ENCODE peak calls at places on chromosomes 12 and 14, in ten cellular contexts. G is PC-9, X is heart left ventricle, U is OCI-LY7, E is stomach, Z is fibroblast of lung, K is psoas muscle, R is lower lobe of right lung, Q is upper lobe of left lung, M is mucosa of descending colon. N is an unnamed sample. For H3K36me3, the result is how much of the 10 kb centered on the place peaks cover.

GRCh38 chr14:69183735-69184134 is 7.6 kb upstream of the EXD2 start:
- DNase-seq in G (no peak), X (no peak), U (no peak), E (no peak), Z (peak), K (no peak), R (peak), Q (peak), M (no peak), N (no peak)

GRCh38 chr14:32102152-32102787 is 25.2 kb downstream of the ARHGAP5 start:
- DNase-seq in G (no peak), X (no peak), U (no peak), E (no peak), Z (no peak), K (no peak), R (no peak), Q (no peak), M (no peak), N (peak)

GRCh38 chr12:124298685-124299410 is 4.0 kb downstream of the RFLNA start:
- DNase-seq in G (no peak), X (no peak), U (no peak), E (no peak), Z (no peak), K (no peak), R (no peak), Q (no peak), M (no peak), N (no peak)

GRCh38 chr14:90444077-90444696 is 47.4 kb downstream of the CALM1 start:
- DNase-seq in G (peak), X (no peak), U (no peak), E (no peak), Z (no peak), K (peak), R (peak), Q (peak), M (no peak), N (no peak)

GRCh38 chr14:101333335-101334280 is 227.7 kb upstream of the DIO3 start:
- DNase-seq in G (peak), X (no peak), U (no peak), E (no peak), Z (no peak), K (no peak), R (no peak), Q (no peak), M (no peak), N (no peak)

GRCh38 chr12:21607701-21608100 is 3.1 kb upstream of the GYS2 start:
- DNase-seq in G (no peak), X (no peak), U (peak), E (no peak), Z (peak), K (no peak), R (no peak), Q (no peak), M (no peak), N (peak)

GRCh38 chr14:106831322-106831720 is 1304.9 kb downstream of the TMEM121 start:
- DNase-seq in G (no peak), X (no peak), U (peak), E (no peak), Z (no peak), K (no peak), R (peak), Q (peak), M (peak), N (peak)

GRCh38 chr14:59695198-59695597 is 118.6 kb upstream of the CCDC175 start:
- DNase-seq in G (no peak), X (no peak), U (no peak), E (no peak), Z (no peak), K (no peak), R (no peak), Q (no peak), M (no peak), N (no peak)

GRCh38 chr12:30694971-30695326 is 720 bp downstream of the IPO8 start:
- DNase-seq in G (peak), X (peak), U (peak), E (peak), Z (peak), K (peak), R (peak), Q (peak), M (peak), N (peak)

GRCh38 chr12:71220295-71220694 is 62.5 kb upstream of the TSPAN8 start:
- DNase-seq in G (no peak), X (no peak), U (no peak), E (no peak), Z (no peak), K (no peak), R (no peak), Q (no peak), M (no peak), N (no peak)

GRCh38 chr12:42762395-42762925 is 172.9 kb upstream of the PRICKLE1 start:
- DNase-seq in G (no peak), X (no peak), U (no peak), E (no peak), Z (no peak), K (no peak), R (no peak), Q (no peak), M (no peak), N (no peak)

GRCh38 chr12:59736786-59737185 is 141.0 kb downstream of the SLC16A7 start:
- DNase-seq in G (peak), X (no peak), U (no peak), E (no peak), Z (peak), K (no peak), R (no peak), Q (no peak), M (no peak), N (no peak)

GRCh38 chr12:131007031-131007793 is 53.5 kb downstream of the ADGRD1 start:
- DNase-seq in G (no peak), X (peak), U (no peak), E (peak), Z (no peak), K (peak), R (peak), Q (no peak), M (peak), N (no peak)

GRCh38 chr14:61347771-61348443 is 26.5 kb downstream of the PRKCH start:
- DNase-seq in G (no peak), X (no peak), U (no peak), E (no peak), Z (no peak), K (no peak), R (no peak), Q (no peak), M (no peak), N (no peak)

GRCh38 chr14:56760164-56760914 is 49.9 kb downstream of the OTX2 start:
- DNase-seq in G (no peak), X (no peak), U (no peak), E (no peak), Z (no peak), K (no peak), R (no peak), Q (no peak), M (no peak), N (no peak)

GRCh38 chr12:112907415-112908157 is 824 bp downstream of the OAS1 start:
- DNase-seq in G (no peak), X (peak), U (peak), E (no peak), Z (no peak), K (no peak), R (no peak), Q (peak), M (peak), N (no peak)

GRCh38 chr12:30764251-30764650 is 9.5 kb upstream of the CAPRIN2 start:
- DNase-seq in G (no peak), X (no peak), U (no peak), E (no peak), Z (no peak), K (no peak), R (no peak), Q (no peak), M (no peak), N (no peak)

GRCh38 chr12:123967121-123967586 is 5.5 kb downstream of the CCDC92 start:
- DNase-seq in G (no peak), X (no peak), U (no peak), E (no peak), Z (no peak), K (no peak), R (no peak), Q (no peak), M (no peak), N (no peak)

GRCh38 chr12:15268927-15269552 is 47.8 kb upstream of the RERG start:
- DNase-seq in G (peak), X (peak), U (peak), E (peak), Z (peak), K (no peak), R (no peak), Q (peak), M (peak), N (peak)

GRCh38 chr12:56205445-56205844 is 16.2 kb upstream of the SMARCC2 start:
- DNase-seq in G (no peak), X (no peak), U (peak), E (no peak), Z (no peak), K (no peak), R (no peak), Q (no peak), M (no peak), N (no peak)

GRCh38 chr12:53233671-53234091 is 1.7 kb upstream of the RARG start:
- DNase-seq in G (no peak), X (no peak), U (no peak), E (no peak), Z (no peak), K (no peak), R (peak), Q (no peak), M (peak), N (no peak)

GRCh38 chr12:55797068-55797467 is 20.5 kb downstream of the SARNP start:
- DNase-seq in G (no peak), X (peak), U (peak), E (no peak), Z (peak), K (no peak), R (no peak), Q (no peak), M (peak), N (no peak)

GRCh38 chr12:65152586-65152985 is 16.8 kb upstream of the LEMD3 start:
- DNase-seq in G (no peak), X (no peak), U (no peak), E (no peak), Z (peak), K (no peak), R (no peak), Q (no peak), M (no peak), N (no peak)

GRCh38 chr12:77097846-77098245 is 32.5 kb upstream of the E2F7 start:
- DNase-seq in G (no peak), X (no peak), U (no peak), E (no peak), Z (no peak), K (no peak), R (no peak), Q (no peak), M (no peak), N (no peak)

GRCh38 chr14:104486222-104486743 is 93.3 kb upstream of the C14orf180 start:
- DNase-seq in G (no peak), X (no peak), U (no peak), E (no peak), Z (no peak), K (no peak), R (no peak), Q (no peak), M (no peak), N (no peak)

GRCh38 chr14:92472860-92473259 is 40.7 kb upstream of the RIN3 start:
- DNase-seq in G (no peak), X (no peak), U (no peak), E (no peak), Z (no peak), K (no peak), R (no peak), Q (peak), M (no peak), N (no peak)

GRCh38 chr12:164207-164606 is 49.8 kb downstream of the SLC6A12 start:
- DNase-seq in G (no peak), X (no peak), U (peak), E (no peak), Z (no peak), K (no peak), R (no peak), Q (peak), M (no peak), N (no peak)

GRCh38 chr12:77049767-77050353 is 15.5 kb downstream of the E2F7 start:
- DNase-seq in G (no peak), X (no peak), U (peak), E (no peak), Z (peak), K (no peak), R (no peak), Q (no peak), M (peak), N (peak)

GRCh38 chr12:40063424-40063823 is 42.5 kb downstream of the SLC2A13 start:
- DNase-seq in G (no peak), X (peak), U (no peak), E (no peak), Z (no peak), K (no peak), R (no peak), Q (no peak), M (no peak), N (no peak)

GRCh38 chr12:49673446-49674317 is 33.5 kb downstream of the FMNL3 start:
- DNase-seq in G (peak), X (peak), U (no peak), E (peak), Z (peak), K (peak), R (peak), Q (peak), M (peak), N (no peak)

GRCh38 chr14:28766505-28767238 is at the start of gene FOXG1:
- DNase-seq in G (no peak), X (no peak), U (no peak), E (no peak), Z (no peak), K (peak), R (peak), Q (no peak), M (no peak), N (no peak)

GRCh38 chr12:32907898-32908476 is 11.4 kb upstream of the PKP2 start:
- DNase-seq in G (no peak), X (no peak), U (no peak), E (no peak), Z (no peak), K (no peak), R (no peak), Q (no peak), M (peak), N (no peak)

GRCh38 chr12:6829532-6830220 is 1.5 kb downstream of the P3H3 start:
- DNase-seq in G (no peak), X (no peak), U (peak), E (no peak), Z (no peak), K (no peak), R (no peak), Q (no peak), M (no peak), N (no peak)

GRCh38 chr12:45268672-45269406 is 52.9 kb downstream of the ANO6 start:
- DNase-seq in G (peak), X (peak), U (peak), E (peak), Z (peak), K (peak), R (peak), Q (peak), M (peak), N (no peak)

GRCh38 chr14:94673781-94674231 is 61.6 kb downstream of the SERPINA3 start:
- DNase-seq in G (no peak), X (no peak), U (no peak), E (peak), Z (peak), K (no peak), R (no peak), Q (peak), M (no peak), N (no peak)

GRCh38 chr12:15186593-15186992 is 34.6 kb downstream of the RERG start:
- DNase-seq in G (no peak), X (no peak), U (no peak), E (no peak), Z (no peak), K (no peak), R (no peak), Q (no peak), M (no peak), N (no peak)

GRCh38 chr12:55728932-55729591 is at the start of gene CD63:
- DNase-seq in G (peak), X (peak), U (peak), E (peak), Z (peak), K (peak), R (peak), Q (peak), M (peak), N (peak)

GRCh38 chr12:100267603-100268281 is 765 bp downstream of the SCYL2 start:
- DNase-seq in G (no peak), X (no peak), U (no peak), E (peak), Z (peak), K (no peak), R (no peak), Q (peak), M (peak), N (peak)

GRCh38 chr14:20350860-20351259 is 7.4 kb downstream of the PARP2 start:
- DNase-seq in G (no peak), X (no peak), U (no peak), E (no peak), Z (peak), K (no peak), R (no peak), Q (no peak), M (no peak), N (no peak)
- H3K36me3 ChIP-seq in G (under half), X (half or more), U (half or more), E (half or more), Z (under half), K (half or more), R (half or more), Q (half or more), M (under half), N (under half)

DNA sequence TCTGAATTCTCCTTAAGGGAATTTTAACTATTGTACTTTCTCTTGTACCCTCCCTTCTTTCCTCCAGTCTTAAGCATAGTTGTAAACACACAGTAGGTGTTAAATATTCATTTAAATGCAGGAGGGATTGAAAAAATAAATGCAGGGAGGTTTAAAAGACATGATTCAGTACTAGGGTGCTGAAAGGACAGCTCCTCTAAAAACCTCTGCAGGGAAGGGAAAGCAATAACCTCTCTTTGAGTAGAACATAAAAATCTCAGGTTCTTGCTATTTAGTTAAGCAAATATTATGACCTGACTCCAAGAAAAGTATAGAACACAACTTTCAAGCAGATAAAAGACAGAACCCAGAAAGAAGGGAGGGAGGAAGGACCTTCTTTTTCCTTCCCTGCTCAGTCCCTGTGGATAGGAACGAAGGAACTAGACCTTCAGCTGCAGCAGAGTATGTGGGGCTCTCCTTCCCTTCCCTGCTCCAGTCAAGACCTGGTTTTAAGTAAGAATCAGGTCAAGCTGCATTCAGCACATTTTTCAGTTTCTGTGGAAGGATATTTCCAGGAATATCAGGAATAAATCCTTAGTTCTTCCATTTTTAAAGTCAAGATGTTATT is 4.7 kb downstream of the MAP3K9 start:
- DNase-seq in G (no peak), X (no peak), U (no peak), E (no peak), Z (peak), K (no peak), R (no peak), Q (no peak), M (no peak), N (no peak)
- H3K36me3 ChIP-seq in G (under half), X (under half), U (under half), E (under half), Z (under half), K (under half), R (under half), Q (under half), M (under half), N (under half)

DNA sequence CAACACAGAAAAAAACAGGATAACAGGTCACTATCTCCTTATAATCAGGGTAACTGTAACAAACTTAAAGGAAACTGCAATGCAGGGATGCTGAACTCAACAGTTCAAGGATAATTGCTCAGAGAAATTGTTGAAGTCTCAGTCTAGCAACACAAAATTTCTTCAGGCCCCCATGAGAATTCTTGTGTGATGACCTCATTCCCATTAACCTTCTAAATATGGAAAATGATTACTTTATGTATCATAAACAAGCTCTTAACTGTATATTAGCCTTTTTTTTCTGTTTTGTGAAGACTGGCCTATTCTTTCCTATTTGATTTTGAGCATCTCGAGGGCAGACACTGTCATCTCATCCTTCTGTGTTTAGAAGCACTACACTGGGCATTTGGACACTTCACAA is 47.1 kb downstream of the IGF1 start:
- DNase-seq in G (no peak), X (no peak), U (no peak), E (no peak), Z (peak), K (no peak), R (no peak), Q (no peak), M (no peak), N (no peak)
- H3K36me3 ChIP-seq in G (under half), X (under half), U (under half), E (under half), Z (under half), K (under half), R (under half), Q (under half), M (under half), N (under half)

DNA sequence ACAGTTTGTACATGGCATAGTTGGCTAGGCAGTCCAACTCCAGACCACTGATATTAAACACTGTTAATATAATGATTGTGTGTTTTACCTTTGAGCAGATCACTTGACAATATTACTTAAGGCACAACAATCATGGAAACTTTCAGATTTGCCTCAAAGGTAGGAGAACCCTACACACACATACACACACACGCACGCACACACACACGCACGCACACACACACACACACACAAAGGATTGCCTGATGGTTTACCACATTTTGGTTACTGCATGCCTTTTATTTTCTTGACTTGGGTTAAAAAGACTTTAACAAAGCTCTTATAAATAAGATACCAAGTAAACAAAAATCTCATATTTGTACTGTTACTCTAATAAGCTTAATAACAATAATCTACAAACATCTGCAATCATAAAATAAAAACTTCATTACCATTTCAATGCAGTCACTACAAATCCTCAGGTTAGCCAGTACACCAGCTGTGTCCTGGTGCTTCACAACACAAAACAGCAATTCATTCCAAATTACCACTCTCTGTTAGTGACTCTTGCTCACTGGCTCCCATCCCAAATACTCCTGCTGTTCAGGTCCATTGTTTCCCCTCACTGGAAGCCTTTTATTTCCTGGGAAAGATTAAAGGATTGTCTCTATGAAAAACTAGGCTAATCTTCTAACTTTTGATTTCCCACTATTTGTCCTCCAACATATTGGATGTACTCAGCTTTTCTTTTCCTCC is 175.2 kb upstream of the ATP2B1 start:
- DNase-seq in G (no peak), X (peak), U (no peak), E (no peak), Z (no peak), K (no peak), R (no peak), Q (no peak), M (no peak), N (no peak)
- H3K36me3 ChIP-seq in G (under half), X (under half), U (under half), E (under half), Z (under half), K (under half), R (under half), Q (under half), M (under half), N (under half)

GRCh38 chr14:73965206-73965605 is 15.1 kb downstream of the COQ6 start:
- DNase-seq in G (no peak), X (no peak), U (no peak), E (no peak), Z (no peak), K (no peak), R (no peak), Q (no peak), M (no peak), N (no peak)
- H3K36me3 ChIP-seq in G (under half), X (half or more), U (under half), E (half or more), Z (under half), K (half or more), R (half or more), Q (half or more), M (under half), N (under half)

DNA sequence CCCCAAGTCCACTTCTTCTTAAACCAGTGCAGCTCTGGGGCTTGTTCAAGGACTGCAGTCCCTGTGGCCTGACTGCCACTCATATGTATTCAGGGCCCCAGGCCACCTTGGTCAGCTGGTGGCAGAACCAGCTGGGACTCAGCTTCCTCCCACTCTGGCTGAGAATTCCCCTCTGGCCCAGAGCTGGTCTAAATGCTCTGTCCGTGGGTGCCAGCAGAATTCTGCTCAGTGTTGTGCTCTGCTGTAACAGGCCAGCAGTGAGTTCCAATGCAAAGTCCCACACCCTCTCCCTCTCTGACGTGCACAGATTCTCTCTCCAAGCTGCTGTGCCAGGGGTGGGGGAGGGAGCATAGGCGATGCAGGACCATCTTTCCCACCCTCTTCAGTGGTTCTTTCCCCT is 210.4 kb upstream of the RGS6 start:
- DNase-seq in G (no peak), X (no peak), U (no peak), E (no peak), Z (no peak), K (no peak), R (no peak), Q (no peak), M (no peak), N (no peak)
- H3K36me3 ChIP-seq in G (under half), X (under half), U (under half), E (under half), Z (under half), K (under half), R (under half), Q (under half), M (under half), N (under half)

N was measured in CD4-positive, alpha-beta memory T cell.